ENCODE peak calls at places on chromosomes 3 and 15, in six cellular contexts. A, K, C, Q, G and W are unnamed samples.

GRCh38 chr15:99052205-99052604 is 44.6 kb upstream of the PGPEP1L start:
- DNase-seq in A (no peak), K (no peak), C (no peak), Q (no peak), G (no peak), W (no peak)

GRCh38 chr3:108053025-108053424 is 37.8 kb downstream of the CD47 start:
- DNase-seq in A (no peak), K (no peak), C (no peak), Q (no peak), G (no peak), W (no peak)

GRCh38 chr3:78434801-78435200 is 1333.0 kb downstream of the ROBO1 start:
- DNase-seq in A (no peak), K (no peak), C (no peak), Q (no peak), G (no peak), W (no peak)

GRCh38 chr3:141561426-141562034 is 74.7 kb downstream of the RASA2 start:
- DNase-seq in A (peak; percentile 64), K (peak; percentile 62), C (peak; percentile 72), Q (peak; percentile 56), G (peak; percentile 65), W (no peak)

GRCh38 chr15:26098801-26099200 is 235.7 kb upstream of the ATP10A start:
- DNase-seq in A (no peak), K (peak; percentile 27), C (no peak), Q (no peak), G (no peak), W (no peak)

GRCh38 chr3:150421799-150422548 is 13.9 kb downstream of the TSC22D2 start:
- DNase-seq in A (no peak), K (no peak), C (no peak), Q (no peak), G (no peak), W (no peak)

GRCh38 chr15:81419304-81419943 is 45.4 kb upstream of the TMC3 start:
- DNase-seq in A (no peak), K (peak; percentile 74), C (no peak), Q (no peak), G (no peak), W (no peak)

GRCh38 chr3:182405752-182406151 is 387.6 kb upstream of the ATP11B start:
- DNase-seq in A (no peak), K (no peak), C (no peak), Q (no peak), G (no peak), W (no peak)

GRCh38 chr3:183073839-183074615 is 25.3 kb downstream of the MCCC1 start:
- DNase-seq in A (no peak), K (no peak), C (no peak), Q (no peak), G (no peak), W (no peak)

GRCh38 chr3:46193436-46193835 is 14.7 kb downstream of the CCR1 start:
- DNase-seq in A (no peak), K (no peak), C (no peak), Q (no peak), G (no peak), W (no peak)

GRCh38 chr3:31041161-31041978 is 146.9 kb upstream of the GADL1 start:
- DNase-seq in A (no peak), K (peak; percentile 99), C (no peak), Q (no peak), G (peak; percentile 78), W (peak; percentile 98)

GRCh38 chr3:61844346-61844745 is 283.0 kb downstream of the PTPRG start:
- DNase-seq in A (no peak), K (no peak), C (no peak), Q (no peak), G (no peak), W (no peak)

GRCh38 chr15:98727115-98728040 is 79.0 kb downstream of the IGF1R start:
- DNase-seq in A (no peak), K (peak; percentile 98), C (no peak), Q (no peak), G (peak; percentile 95), W (peak; percentile 88)

GRCh38 chr3:170752571-170753155 is 117.3 kb downstream of the RPL22L1 start:
- DNase-seq in A (no peak), K (no peak), C (no peak), Q (no peak), G (no peak), W (no peak)

GRCh38 chr3:89367166-89367565 is 259.7 kb downstream of the EPHA3 start:
- DNase-seq in A (no peak), K (no peak), C (no peak), Q (no peak), G (no peak), W (no peak)

GRCh38 chr3:126551839-126552687 is 6.7 kb downstream of the C3orf22 start:
- DNase-seq in A (no peak), K (no peak), C (no peak), Q (no peak), G (no peak), W (no peak)

GRCh38 chr15:41284425-41285177 is 47.8 kb downstream of the OIP5 start:
- DNase-seq in A (peak; percentile 54), K (peak; percentile 44), C (peak; percentile 28), Q (no peak), G (peak; percentile 43), W (no peak)

GRCh38 chr15:67147410-67147949 is 82.1 kb downstream of the SMAD3 start:
- DNase-seq in A (no peak), K (no peak), C (no peak), Q (no peak), G (no peak), W (no peak)

GRCh38 chr3:78140866-78141658 is 1101.2 kb downstream of the ROBO2 start:
- DNase-seq in A (no peak), K (peak; percentile 8), C (no peak), Q (no peak), G (no peak), W (peak; percentile 35)

GRCh38 chr15:65189102-65189740 is 4.1 kb upstream of the CLPX start:
- DNase-seq in A (peak; percentile 66), K (peak; percentile 78), C (no peak), Q (no peak), G (peak; percentile 51), W (no peak)

GRCh38 chr15:77982127-77982490 is 95.4 kb downstream of the TBC1D2B start:
- DNase-seq in A (no peak), K (no peak), C (no peak), Q (no peak), G (no peak), W (no peak)

GRCh38 chr3:10786640-10787039 is 29.4 kb upstream of the SLC6A11 start:
- DNase-seq in A (no peak), K (no peak), C (no peak), Q (no peak), G (no peak), W (no peak)

GRCh38 chr3:24237971-24238767 is 256.5 kb downstream of the THRB start:
- DNase-seq in A (peak; percentile 75), K (peak; percentile 86), C (peak; percentile 32), Q (no peak), G (peak; percentile 80), W (peak; percentile 76)

DNA sequence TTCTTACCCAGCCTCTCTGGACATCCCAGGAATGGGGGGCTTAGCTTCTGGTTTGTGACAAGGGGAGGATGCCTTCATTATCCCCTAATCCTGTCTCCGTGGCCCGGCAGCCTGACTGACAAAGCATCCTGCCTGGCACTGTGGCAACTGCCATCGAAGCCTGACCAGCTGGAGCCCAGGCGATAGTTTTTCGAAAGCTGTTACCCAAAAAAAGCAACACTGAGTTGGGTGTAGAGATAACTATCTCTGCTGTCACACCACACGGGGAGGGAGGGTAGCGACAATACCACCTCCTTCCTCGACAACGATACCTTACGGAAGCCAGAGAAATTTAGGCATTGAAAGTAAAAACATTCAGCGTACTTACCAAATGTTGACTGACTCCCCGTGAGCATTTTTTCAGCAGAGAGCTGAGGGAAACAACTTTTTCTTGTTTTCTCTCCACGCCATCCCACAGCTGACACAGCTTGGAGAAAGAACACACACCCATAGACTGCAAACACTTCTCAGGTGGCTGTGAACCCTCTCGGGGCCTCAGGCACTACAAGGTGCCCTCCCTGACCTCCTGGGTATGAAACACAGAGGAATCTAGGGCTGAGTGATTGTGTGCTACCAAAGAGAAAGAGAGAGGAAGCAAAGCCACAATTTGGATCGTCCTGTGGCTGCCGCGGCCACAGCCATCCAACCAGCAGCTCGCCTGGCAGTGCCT is 361.9 kb upstream of the ICE2 start:
- DNase-seq in A (no peak), K (no peak), C (peak; percentile 74), Q (peak; percentile 77), G (no peak), W (no peak)
- H3K4me3 ChIP-seq in A (no peak overlapping the region), K (no peak overlapping the region), C (peak overlapping the region; percentile 48), Q (peak overlapping the region; percentile 54), G (no peak overlapping the region), W (no peak overlapping the region)

GRCh38 chr3:121924734-121925133 is 30.5 kb downstream of the SLC15A2 start:
- DNase-seq in A (no peak), K (peak; percentile 69), C (no peak), Q (no peak), G (no peak), W (no peak)
- H3K36me3 ChIP-seq in A (peaks cover 80% of the 10 kb centered on the region), K (no peaks in the 10 kb centered on the region), C (no peaks in the 10 kb centered on the region), Q (no peaks in the 10 kb centered on the region), G (no peaks in the 10 kb centered on the region), W (no peaks in the 10 kb centered on the region)

DNA sequence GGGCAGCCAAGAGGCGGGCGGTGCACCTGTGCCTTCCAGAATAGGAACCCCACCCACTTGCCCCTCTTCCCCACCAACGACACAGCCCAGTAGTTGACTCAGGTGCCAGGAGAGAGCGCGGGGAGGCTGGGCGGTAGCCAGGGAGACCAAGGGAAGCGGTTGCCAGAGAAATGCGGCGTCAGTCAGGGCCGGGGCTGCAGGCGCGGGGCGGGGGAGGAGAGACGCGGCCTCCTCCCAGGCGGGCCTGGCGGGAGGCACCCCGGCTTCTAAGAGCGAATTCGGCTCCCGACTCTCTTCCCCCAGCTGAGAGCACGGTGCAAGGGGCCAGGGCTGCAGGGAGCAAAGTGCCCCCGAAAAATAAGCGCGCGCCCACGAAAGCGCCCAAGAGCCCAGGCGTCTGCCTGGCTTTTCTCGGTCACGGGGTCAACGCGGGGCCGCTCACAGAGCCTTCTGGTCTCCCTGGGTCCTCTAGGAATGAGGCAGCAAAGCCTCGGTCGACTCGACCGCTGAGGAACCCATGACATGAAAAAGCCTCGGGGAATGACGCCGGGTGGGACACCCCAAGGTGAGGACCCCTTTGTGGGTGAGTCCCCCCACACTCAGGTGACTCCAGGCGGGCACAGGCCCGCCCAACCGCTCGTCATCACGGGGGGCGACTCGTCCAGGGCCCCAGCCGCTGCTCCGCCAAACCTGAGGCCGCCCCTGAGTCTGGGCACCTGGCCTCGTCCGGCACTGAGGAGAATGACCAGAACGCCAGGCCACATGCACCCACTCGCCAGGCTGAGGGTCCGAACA is 716 bp downstream of the CPEB1 start:
- DNase-seq in A (no peak), K (peak; percentile 44), C (no peak), Q (no peak), G (peak; percentile 16), W (no peak)
- H3K4me3 ChIP-seq in A (no peak overlapping the region), K (no peak overlapping the region), C (no peak overlapping the region), Q (no peak overlapping the region), G (no peak overlapping the region), W (no peak overlapping the region)

GRCh38 chr15:85676332-85676731 is 118.4 kb downstream of the KLHL25 start:
- DNase-seq in A (no peak), K (peak; percentile 77), C (no peak), Q (no peak), G (no peak), W (no peak)
- H3K36me3 ChIP-seq in A (peaks cover 74% of the 10 kb centered on the region), K (peaks cover 3% of the 10 kb centered on the region), C (peaks cover 21% of the 10 kb centered on the region), Q (peaks cover 6% of the 10 kb centered on the region), G (peaks cover 3% of the 10 kb centered on the region), W (no peaks in the 10 kb centered on the region)